ENCODE peak calls at places on chromosomes 6 and 20, in ten cellular contexts. S is tibial nerve; Y is naive thymus-derived CD4-positive, alpha-beta T cell; P is neuronal stem cell; T is cardiac muscle cell; Q is PC-3; Z is vagina; U is mammary epithelial cell; R is colonic mucosa; B is tibial artery. W is an unnamed sample.

GRCh38 chr6:158667360-158667981 is 17.6 kb downstream of the SYTL3 start:
- DNase-seq in S (no peak), Y (no peak), P (no peak), T (peak; percentile 17), Q (no peak), Z (no peak), U (no peak), R (peak; percentile 9), B (no peak), W (no peak)

GRCh38 chr6:53566755-53567154 is 21.9 kb upstream of the GCLC start:
- DNase-seq in S (no peak), Y (no peak), P (no peak), T (no peak), Q (no peak), Z (no peak), U (no peak), R (no peak), B (no peak), W (no peak)

GRCh38 chr6:39841291-39841690 is 49.1 kb downstream of the DAAM2 start:
- DNase-seq in S (no peak), Y (no peak), P (peak; percentile 6), T (peak; percentile 44), Q (no peak), Z (no peak), U (no peak), R (no peak), B (no peak), W (no peak)

GRCh38 chr20:32007787-32008616 is 2.2 kb upstream of the CCM2L start:
- DNase-seq in S (no peak), Y (no peak), P (no peak), T (no peak), Q (no peak), Z (no peak), U (no peak), R (no peak), B (peak; percentile 31), W (no peak)

GRCh38 chr20:40869416-40870147 is 159.0 kb upstream of the TOP1 start:
- DNase-seq in S (no peak), Y (no peak), P (no peak), T (no peak), Q (no peak), Z (no peak), U (no peak), R (no peak), B (no peak), W (no peak)

GRCh38 chr6:50973464-50973863 is 154.8 kb downstream of the TFAP2B start:
- DNase-seq in S (no peak), Y (no peak), P (no peak), T (no peak), Q (no peak), Z (no peak), U (no peak), R (no peak), B (no peak), W (no peak)

GRCh38 chr6:26383624-26384417 is 913 bp downstream of the BTN2A2 start:
- DNase-seq in S (no peak), Y (no peak), P (no peak), T (peak; percentile 9), Q (peak; percentile 59), Z (no peak), U (peak; percentile 43), R (peak; percentile 61), B (no peak), W (peak; percentile 7)

GRCh38 chr6:46347669-46348068 is 143.6 kb downstream of the RCAN2 start:
- DNase-seq in S (no peak), Y (no peak), P (no peak), T (no peak), Q (peak; percentile 15), Z (no peak), U (no peak), R (no peak), B (no peak), W (no peak)

GRCh38 chr6:43292341-43292740 is 5.7 kb upstream of the SLC22A7 start:
- DNase-seq in S (no peak), Y (no peak), P (no peak), T (no peak), Q (no peak), Z (no peak), U (no peak), R (no peak), B (no peak), W (no peak)

GRCh38 chr6:684831-685636 is 7.9 kb downstream of the EXOC2 start:
- DNase-seq in S (no peak), Y (no peak), P (no peak), T (no peak), Q (no peak), Z (no peak), U (peak; percentile 56), R (no peak), B (no peak), W (no peak)

GRCh38 chr6:14758421-14759043 is 487.3 kb upstream of the JARID2 start:
- DNase-seq in S (no peak), Y (no peak), P (no peak), T (no peak), Q (peak; percentile 80), Z (no peak), U (peak; percentile 92), R (peak; percentile 34), B (no peak), W (no peak)

GRCh38 chr6:25006565-25007001 is 70.8 kb upstream of the RIPOR2 start:
- DNase-seq in S (no peak), Y (peak; percentile 49), P (no peak), T (no peak), Q (peak; percentile 46), Z (no peak), U (peak; percentile 77), R (peak; percentile 32), B (peak; percentile 77), W (no peak)

GRCh38 chr20:57993738-57994431 is 234.6 kb downstream of the ANKRD60 start:
- DNase-seq in S (no peak), Y (no peak), P (no peak), T (no peak), Q (peak; percentile 76), Z (no peak), U (no peak), R (no peak), B (no peak), W (no peak)

GRCh38 chr20:57659131-57659788 is 39.0 kb upstream of the ZBP1 start:
- DNase-seq in S (peak; percentile 7), Y (no peak), P (no peak), T (no peak), Q (no peak), Z (peak; percentile 83), U (no peak), R (peak; percentile 16), B (no peak), W (no peak)

GRCh38 chr6:111663692-111664564 is 58.2 kb upstream of the TRAF3IP2 start:
- DNase-seq in S (no peak), Y (no peak), P (peak; percentile 66), T (peak; percentile 79), Q (no peak), Z (no peak), U (no peak), R (no peak), B (peak; percentile 52), W (no peak)

GRCh38 chr6:28738396-28738765 is 185.4 kb downstream of the TRIM27 start:
- DNase-seq in S (no peak), Y (no peak), P (no peak), T (no peak), Q (no peak), Z (no peak), U (no peak), R (no peak), B (no peak), W (no peak)

GRCh38 chr6:129932321-129932720 is 71.2 kb upstream of the TMEM244 start:
- DNase-seq in S (no peak), Y (no peak), P (no peak), T (no peak), Q (no peak), Z (no peak), U (no peak), R (no peak), B (no peak), W (no peak)

GRCh38 chr6:157587127-157587729 is 206.2 kb downstream of the ZDHHC14 start:
- DNase-seq in S (no peak), Y (no peak), P (no peak), T (no peak), Q (no peak), Z (no peak), U (no peak), R (peak; percentile 7), B (no peak), W (no peak)

GRCh38 chr6:54260025-54260424 is 48.2 kb upstream of the TINAG start:
- DNase-seq in S (no peak), Y (no peak), P (no peak), T (no peak), Q (no peak), Z (no peak), U (no peak), R (no peak), B (no peak), W (no peak)

GRCh38 chr6:68196645-68197044 is 438.4 kb upstream of the ADGRB3 start:
- DNase-seq in S (no peak), Y (no peak), P (no peak), T (no peak), Q (peak; percentile 65), Z (no peak), U (peak; percentile 6), R (no peak), B (no peak), W (no peak)

GRCh38 chr20:35991142-35991771 is 22.9 kb downstream of the CNBD2 start:
- DNase-seq in S (no peak), Y (no peak), P (no peak), T (peak; percentile 48), Q (peak; percentile 68), Z (no peak), U (no peak), R (no peak), B (no peak), W (no peak)

GRCh38 chr20:52031206-52031573 is 160.4 kb downstream of the ZFP64 start:
- DNase-seq in S (no peak), Y (no peak), P (no peak), T (no peak), Q (no peak), Z (no peak), U (no peak), R (no peak), B (no peak), W (no peak)
- H3K27ac ChIP-seq in S (no peak overlapping the region), Y (no peak overlapping the region), P (no peak overlapping the region), T (no peak overlapping the region), Q (no peak overlapping the region), Z (no peak overlapping the region), U (no peak overlapping the region), R (peak overlapping the region; percentile 39), B (no peak overlapping the region), W (no peak overlapping the region)

GRCh38 chr6:10409160-10409765 is 5.6 kb downstream of the TFAP2A start:
- DNase-seq in S (no peak), Y (no peak), P (no peak), T (no peak), Q (peak; percentile 30), Z (no peak), U (peak; percentile 45), R (no peak), B (no peak), W (no peak)
- H3K4me3 ChIP-seq in S (no peak overlapping the region), Y (no peak overlapping the region), P (no peak overlapping the region), T (no peak overlapping the region), Q (peak overlapping the region; percentile 91), Z (peak overlapping the region; percentile 54), U (peak overlapping the region; percentile 84), R (no peak overlapping the region), B (no peak overlapping the region), W (no peak overlapping the region)

GRCh38 chr6:4125933-4126864 is 9.2 kb downstream of the ECI2 start:
- DNase-seq in S (no peak), Y (no peak), P (no peak), T (no peak), Q (peak; percentile 91), Z (no peak), U (peak; percentile 77), R (no peak), B (no peak), W (no peak)
- H3K36me3 ChIP-seq in S (peaks cover 5% of the 10 kb centered on the region), Y (peaks cover 23% of the 10 kb centered on the region), P (no peaks in the 10 kb centered on the region), T (peaks cover 51% of the 10 kb centered on the region), Q (peaks cover 56% of the 10 kb centered on the region), Z (peaks cover 90% of the 10 kb centered on the region), U (peaks cover 11% of the 10 kb centered on the region), R (peaks cover 18% of the 10 kb centered on the region), B (peaks cover 69% of the 10 kb centered on the region), W (peaks cover 73% of the 10 kb centered on the region)

GRCh38 chr20:1437222-1437904 is 29.3 kb downstream of the NSFL1C start:
- DNase-seq in S (peak; percentile 51), Y (peak; percentile 74), P (peak; percentile 63), T (peak; percentile 74), Q (peak; percentile 86), Z (no peak), U (peak; percentile 57), R (peak; percentile 74), B (peak; percentile 65), W (peak; percentile 47)
- H3K27ac ChIP-seq in S (no peak overlapping the region), Y (no peak overlapping the region), P (no peak overlapping the region), T (no peak overlapping the region), Q (no peak overlapping the region), Z (no peak overlapping the region), U (no peak overlapping the region), R (no peak overlapping the region), B (no peak overlapping the region), W (no peak overlapping the region)